ENCODE peak calls at places on chromosomes 7 and 10, in seven cellular contexts. D, G, W, O, F, B and V are unnamed samples.

GRCh38 chr10:127024655-127025054 is 119.4 kb downstream of the DOCK1 start:
- DNase-seq in D (no peak), G (no peak), W (no peak), O (no peak), F (no peak), B (no peak), V (no peak)

GRCh38 chr7:25288536-25289283 is 60.4 kb upstream of the NPVF start:
- DNase-seq in D (no peak), G (no peak), W (no peak), O (no peak), F (no peak), B (no peak), V (peak)

GRCh38 chr10:4117604-4118003 is 332.6 kb upstream of the KLF6 start:
- DNase-seq in D (no peak), G (no peak), W (no peak), O (no peak), F (no peak), B (no peak), V (no peak)

GRCh38 chr7:4878336-4879335 is 4.9 kb downstream of the RADIL start:
- DNase-seq in D (peak), G (no peak), W (no peak), O (no peak), F (no peak), B (no peak), V (peak)

GRCh38 chr7:111744501-111745155 is 182.3 kb upstream of the IMMP2L start:
- DNase-seq in D (no peak), G (no peak), W (no peak), O (no peak), F (no peak), B (no peak), V (no peak)

GRCh38 chr10:124223001-124223710 is 129.8 kb upstream of the CHST15 start:
- DNase-seq in D (no peak), G (no peak), W (no peak), O (no peak), F (no peak), B (no peak), V (no peak)

GRCh38 chr7:4770886-4771285 is 4.5 kb upstream of the AP5Z1 start:
- DNase-seq in D (no peak), G (no peak), W (no peak), O (no peak), F (no peak), B (no peak), V (no peak)

GRCh38 chr7:107394831-107395230 is 75.0 kb upstream of the GPR22 start:
- DNase-seq in D (no peak), G (no peak), W (no peak), O (no peak), F (no peak), B (no peak), V (no peak)

GRCh38 chr7:139358541-139359365 is 941 bp upstream of the LUC7L2 start:
- DNase-seq in D (no peak), G (peak), W (peak), O (peak), F (peak), B (no peak), V (peak)

GRCh38 chr10:86963341-86963919 is 4.9 kb upstream of the ADIRF start:
- DNase-seq in D (peak), G (no peak), W (no peak), O (no peak), F (no peak), B (no peak), V (no peak)

GRCh38 chr7:76077435-76077834 is 29.5 kb downstream of the MDH2 start:
- DNase-seq in D (no peak), G (no peak), W (no peak), O (no peak), F (no peak), B (no peak), V (no peak)